ENCODE peak calls at places on chromosomes 16 and 17, in six cellular contexts. One of them, this sample, is unnamed.

GRCh38 chr17:8726951-8727555 is 17.6 kb downstream of the CCDC42 start:
- DNase-seq in B cell: no peak
- DNase-seq in endothelial cell: no peak
- DNase-seq in fibroblast of the aortic adventitia: peak; percentile 46
- DNase-seq in colonic mucosa: no peak
- DNase-seq in lower lobe of right lung: no peak
- DNase-seq in this sample: no peak

GRCh38 chr17:50372222-50372621 is 762 bp downstream of the MRPL27 start:
- DNase-seq in B cell: no peak
- DNase-seq in colonic mucosa: no peak
- DNase-seq in endothelial cell: no peak
- DNase-seq in fibroblast of the aortic adventitia: no peak
- DNase-seq in lower lobe of right lung: no peak
- DNase-seq in this sample: no peak

GRCh38 chr16:28826141-28826540 is 3.3 kb downstream of the ATXN2L start:
- DNase-seq in fibroblast of the aortic adventitia: no peak
- DNase-seq in colonic mucosa: no peak
- DNase-seq in B cell: no peak
- DNase-seq in lower lobe of right lung: no peak
- DNase-seq in endothelial cell: no peak
- DNase-seq in this sample: no peak

GRCh38 chr17:2218426-2218825 is 85.2 kb downstream of the SMG6 start:
- DNase-seq in colonic mucosa: no peak
- DNase-seq in B cell: no peak
- DNase-seq in fibroblast of the aortic adventitia: no peak
- DNase-seq in lower lobe of right lung: no peak
- DNase-seq in endothelial cell: no peak
- DNase-seq in this sample: no peak

GRCh38 chr16:11126389-11127072 is 129.5 kb downstream of the SOCS1 start:
- DNase-seq in fibroblast of the aortic adventitia: no peak
- DNase-seq in endothelial cell: no peak
- DNase-seq in lower lobe of right lung: no peak
- DNase-seq in colonic mucosa: no peak
- DNase-seq in B cell: no peak
- DNase-seq in this sample: no peak

GRCh38 chr17:4483012-4483840 is 15.5 kb upstream of the SPNS2 start:
- DNase-seq in fibroblast of the aortic adventitia: no peak
- DNase-seq in B cell: no peak
- DNase-seq in colonic mucosa: peak; percentile 82
- DNase-seq in endothelial cell: no peak
- DNase-seq in lower lobe of right lung: peak; percentile 78
- DNase-seq in this sample: no peak

GRCh38 chr17:20896153-20896649 is 146.6 kb downstream of the USP22 start:
- DNase-seq in colonic mucosa: peak; percentile 19
- DNase-seq in B cell: peak; percentile 60
- DNase-seq in endothelial cell: no peak
- DNase-seq in lower lobe of right lung: no peak
- DNase-seq in fibroblast of the aortic adventitia: peak; percentile 23
- DNase-seq in this sample: no peak

GRCh38 chr16:85165781-85166180 is 53.5 kb upstream of the CIBAR2 start:
- DNase-seq in fibroblast of the aortic adventitia: no peak
- DNase-seq in B cell: no peak
- DNase-seq in colonic mucosa: no peak
- DNase-seq in endothelial cell: no peak
- DNase-seq in lower lobe of right lung: no peak
- DNase-seq in this sample: no peak

GRCh38 chr17:28925912-28926365 is 23.1 kb upstream of the DHRS13 start:
- DNase-seq in colonic mucosa: no peak
- DNase-seq in fibroblast of the aortic adventitia: peak; percentile 74
- DNase-seq in B cell: no peak
- DNase-seq in endothelial cell: no peak
- DNase-seq in lower lobe of right lung: no peak
- DNase-seq in this sample: no peak

GRCh38 chr16:700684-701584 is 4.7 kb downstream of the FBXL16 start:
- DNase-seq in colonic mucosa: no peak
- DNase-seq in lower lobe of right lung: no peak
- DNase-seq in fibroblast of the aortic adventitia: no peak
- DNase-seq in endothelial cell: peak; percentile 77
- DNase-seq in B cell: peak; percentile 85
- DNase-seq in this sample: no peak

GRCh38 chr16:3001316-3001715 is 11.4 kb upstream of the CLDN9 start:
- DNase-seq in lower lobe of right lung: no peak
- DNase-seq in B cell: no peak
- DNase-seq in colonic mucosa: no peak
- DNase-seq in endothelial cell: no peak
- DNase-seq in fibroblast of the aortic adventitia: no peak
- DNase-seq in this sample: no peak

GRCh38 chr16:81626181-81626674 is 152.9 kb upstream of the PLCG2 start:
- DNase-seq in endothelial cell: no peak
- DNase-seq in lower lobe of right lung: no peak
- DNase-seq in colonic mucosa: no peak
- DNase-seq in B cell: no peak
- DNase-seq in fibroblast of the aortic adventitia: no peak
- DNase-seq in this sample: no peak

GRCh38 chr17:7849185-7850117 is 5.4 kb upstream of the TMEM88 start:
- DNase-seq in lower lobe of right lung: peak; percentile 50
- DNase-seq in endothelial cell: no peak
- DNase-seq in fibroblast of the aortic adventitia: no peak
- DNase-seq in B cell: peak; percentile 13
- DNase-seq in colonic mucosa: no peak
- DNase-seq in this sample: no peak

GRCh38 chr16:67441289-67441753 is 10.4 kb downstream of the HSD11B2 start:
- DNase-seq in lower lobe of right lung: peak; percentile 86
- DNase-seq in B cell: no peak
- DNase-seq in fibroblast of the aortic adventitia: no peak
- DNase-seq in endothelial cell: no peak
- DNase-seq in colonic mucosa: peak; percentile 96
- DNase-seq in this sample: no peak

GRCh38 chr17:3535253-3535995 is 22.2 kb downstream of the TRPV3 start:
- DNase-seq in B cell: peak; percentile 79
- DNase-seq in lower lobe of right lung: peak; percentile 69
- DNase-seq in fibroblast of the aortic adventitia: peak; percentile 82
- DNase-seq in colonic mucosa: peak; percentile 51
- DNase-seq in endothelial cell: peak; percentile 69
- DNase-seq in this sample: peak; percentile 60

GRCh38 chr17:65559802-65560627 is 1.4 kb downstream of the AXIN2 start:
- DNase-seq in colonic mucosa: peak; percentile 52
- DNase-seq in lower lobe of right lung: peak; percentile 61
- DNase-seq in fibroblast of the aortic adventitia: peak; percentile 20
- DNase-seq in endothelial cell: peak; percentile 49
- DNase-seq in B cell: peak; percentile 64
- DNase-seq in this sample: peak; percentile 87

GRCh38 chr17:72683506-72684404 is 408.7 kb downstream of the SLC39A11 start:
- DNase-seq in fibroblast of the aortic adventitia: peak; percentile 95
- DNase-seq in endothelial cell: no peak
- DNase-seq in lower lobe of right lung: peak; percentile 65
- DNase-seq in colonic mucosa: peak; percentile 59
- DNase-seq in B cell: no peak
- DNase-seq in this sample: no peak

GRCh38 chr16:73025506-73026131 is 22.3 kb downstream of the ZFHX3 start:
- DNase-seq in B cell: no peak
- DNase-seq in endothelial cell: no peak
- DNase-seq in fibroblast of the aortic adventitia: peak; percentile 77
- DNase-seq in lower lobe of right lung: no peak
- DNase-seq in colonic mucosa: no peak
- DNase-seq in this sample: no peak

GRCh38 chr16:89637379-89637778 is 20.1 kb downstream of the CHMP1A start:
- DNase-seq in lower lobe of right lung: no peak
- DNase-seq in endothelial cell: no peak
- DNase-seq in B cell: no peak
- DNase-seq in fibroblast of the aortic adventitia: no peak
- DNase-seq in colonic mucosa: no peak
- DNase-seq in this sample: no peak
- TF ChIP-seq CTCF in lower lobe of right lung: no peak
- TF ChIP-seq CTCF in endothelial cell: no peak
- TF ChIP-seq CTCF in B cell: no peak
- TF ChIP-seq CTCF in fibroblast of the aortic adventitia: no peak
- TF ChIP-seq CTCF in colonic mucosa: no peak
- TF ChIP-seq CTCF in this sample: no peak

GRCh38 chr17:51487947-51488346 is 227.6 kb downstream of the UTP18 start:
- DNase-seq in B cell: no peak
- DNase-seq in lower lobe of right lung: no peak
- DNase-seq in fibroblast of the aortic adventitia: no peak
- DNase-seq in endothelial cell: peak; percentile 5
- DNase-seq in colonic mucosa: no peak
- DNase-seq in this sample: no peak
- TF ChIP-seq CTCF in B cell: no peak
- TF ChIP-seq CTCF in lower lobe of right lung: no peak
- TF ChIP-seq CTCF in fibroblast of the aortic adventitia: no peak
- TF ChIP-seq CTCF in endothelial cell: no peak
- TF ChIP-seq CTCF in colonic mucosa: no peak
- TF ChIP-seq CTCF in this sample: peak; percentile 30

GRCh38 chr16:69936252-69936651 is 14.9 kb upstream of the CLEC18A start:
- DNase-seq in endothelial cell: no peak
- DNase-seq in colonic mucosa: no peak
- DNase-seq in fibroblast of the aortic adventitia: no peak
- DNase-seq in B cell: no peak
- DNase-seq in lower lobe of right lung: no peak
- DNase-seq in this sample: peak; percentile 77

GRCh38 chr16:69936751-69937211 is 14.4 kb upstream of the CLEC18A start:
- DNase-seq in lower lobe of right lung: peak; percentile 32
- DNase-seq in fibroblast of the aortic adventitia: no peak
- DNase-seq in colonic mucosa: no peak
- DNase-seq in B cell: no peak
- DNase-seq in endothelial cell: no peak
- DNase-seq in this sample: peak; percentile 68

GRCh38 chr16:69938981-69939820 is 11.9 kb upstream of the CLEC18A start:
- DNase-seq in endothelial cell: no peak
- DNase-seq in lower lobe of right lung: peak; percentile 35
- DNase-seq in B cell: no peak
- DNase-seq in colonic mucosa: no peak
- DNase-seq in fibroblast of the aortic adventitia: no peak
- DNase-seq in this sample: peak; percentile 74

GRCh38 chr16:69935740-69936139 is 15.4 kb upstream of the CLEC18A start:
- DNase-seq in endothelial cell: no peak
- DNase-seq in colonic mucosa: no peak
- DNase-seq in B cell: no peak
- DNase-seq in fibroblast of the aortic adventitia: no peak
- DNase-seq in lower lobe of right lung: no peak
- DNase-seq in this sample: no peak

DNA sequence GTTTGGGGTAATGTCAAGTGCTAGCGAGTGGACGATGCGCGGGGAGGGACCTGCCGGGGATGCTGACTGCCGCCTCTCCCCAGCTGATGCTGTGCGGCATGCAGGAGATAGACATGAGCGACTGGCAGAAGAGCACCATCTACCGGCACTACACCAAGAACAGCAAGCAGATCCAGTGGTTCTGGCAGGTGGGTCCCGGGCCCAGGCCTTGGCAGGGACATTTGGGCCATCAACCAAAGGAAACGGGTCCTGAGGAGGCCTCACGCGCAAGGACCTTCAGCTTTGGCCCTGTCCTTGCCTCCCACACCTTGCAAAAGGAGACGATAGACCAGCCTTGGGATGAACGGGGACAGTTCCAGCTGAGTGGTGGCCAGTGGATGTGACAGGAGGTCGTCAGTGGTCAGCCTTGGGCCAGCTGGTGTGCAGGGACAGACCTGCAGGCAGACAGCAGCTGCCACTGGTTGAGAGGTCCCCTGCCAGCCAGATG is 13.6 kb upstream of the CLEC18A start:
- DNase-seq in endothelial cell: no peak
- DNase-seq in colonic mucosa: no peak
- DNase-seq in lower lobe of right lung: peak; percentile 33
- DNase-seq in B cell: no peak
- DNase-seq in fibroblast of the aortic adventitia: no peak
- DNase-seq in this sample: peak; percentile 75
- TF ChIP-seq CTCF in endothelial cell: no peak
- TF ChIP-seq CTCF in colonic mucosa: no peak
- TF ChIP-seq CTCF in lower lobe of right lung: no peak
- TF ChIP-seq CTCF in B cell: no peak
- TF ChIP-seq CTCF in fibroblast of the aortic adventitia: peak; percentile 22
- TF ChIP-seq CTCF in this sample: peak; percentile 62

GRCh38 chr17:47286198-47286914 is 32.7 kb downstream of the ITGB3 start:
- DNase-seq in colonic mucosa: no peak
- DNase-seq in fibroblast of the aortic adventitia: no peak
- DNase-seq in lower lobe of right lung: no peak
- DNase-seq in B cell: peak; percentile 53
- DNase-seq in endothelial cell: no peak
- DNase-seq in this sample: no peak
- TF ChIP-seq CTCF in colonic mucosa: no peak
- TF ChIP-seq CTCF in fibroblast of the aortic adventitia: no peak
- TF ChIP-seq CTCF in lower lobe of right lung: no peak
- TF ChIP-seq CTCF in B cell: no peak
- TF ChIP-seq CTCF in endothelial cell: no peak
- TF ChIP-seq CTCF in this sample: no peak